ENCODE peak calls at places on chromosome 7, in seven cellular contexts. J, A, V, L, W, N and I are unnamed samples.

GRCh38 chr7:142334806-142335205 is 76.9 kb upstream of the PRSS58 start:
- DNase-seq in J (no peak), A (no peak), V (no peak), L (no peak), W (no peak), N (no peak), I (no peak)

GRCh38 chr7:45402480-45403218 is 171.5 kb upstream of the ADCY1 start:
- DNase-seq in J (peak), A (no peak), V (no peak), L (no peak), W (peak), N (no peak), I (no peak)

GRCh38 chr7:42511027-42511426 is 274.0 kb upstream of the GLI3 start:
- DNase-seq in J (peak), A (no peak), V (no peak), L (no peak), W (no peak), N (no peak), I (no peak)

GRCh38 chr7:81776159-81776558 is 6.3 kb upstream of the HGF start:
- DNase-seq in J (no peak), A (no peak), V (no peak), L (no peak), W (no peak), N (no peak), I (no peak)

GRCh38 chr7:36360244-36360643 is 29.4 kb upstream of the ANLN start:
- DNase-seq in J (no peak), A (no peak), V (no peak), L (no peak), W (no peak), N (no peak), I (no peak)

GRCh38 chr7:2633538-2634264 is 1.9 kb downstream of the TTYH3 start:
- DNase-seq in J (peak), A (peak), V (no peak), L (no peak), W (no peak), N (peak), I (no peak)

GRCh38 chr7:141674201-141674671 is 27.7 kb downstream of the DENND11 start:
- DNase-seq in J (peak), A (no peak), V (no peak), L (no peak), W (no peak), N (no peak), I (no peak)

GRCh38 chr7:117470777-117471176 is 9.0 kb upstream of the CFTR start:
- DNase-seq in J (no peak), A (peak), V (no peak), L (no peak), W (no peak), N (peak), I (no peak)

GRCh38 chr7:79341902-79342301 is 111.6 kb downstream of the MAGI2 start:
- DNase-seq in J (no peak), A (no peak), V (no peak), L (no peak), W (no peak), N (no peak), I (no peak)

GRCh38 chr7:100400656-100401055 is 27.4 kb downstream of the PILRA start:
- DNase-seq in J (no peak), A (no peak), V (no peak), L (no peak), W (no peak), N (no peak), I (no peak)

GRCh38 chr7:120456699-120457098 is 183.7 kb downstream of the KCND2 start:
- DNase-seq in J (no peak), A (no peak), V (no peak), L (no peak), W (no peak), N (no peak), I (no peak)

GRCh38 chr7:55538538-55538937 is 33.8 kb downstream of the VOPP1 start:
- DNase-seq in J (peak), A (no peak), V (no peak), L (no peak), W (no peak), N (no peak), I (no peak)

GRCh38 chr7:78019457-78020130 is 221.0 kb downstream of the PHTF2 start:
- DNase-seq in J (peak), A (peak), V (peak), L (peak), W (no peak), N (peak), I (peak)

GRCh38 chr7:57414415-57414814 is 35.6 kb upstream of the ZNF716 start:
- DNase-seq in J (no peak), A (no peak), V (no peak), L (no peak), W (peak), N (peak), I (no peak)

GRCh38 chr7:117127585-117128168 is 174.4 kb downstream of the ST7 start:
- DNase-seq in J (peak), A (peak), V (no peak), L (peak), W (no peak), N (no peak), I (no peak)

GRCh38 chr7:82760092-82760491 is 316.5 kb upstream of the CACNA2D1 start:
- DNase-seq in J (no peak), A (no peak), V (no peak), L (no peak), W (no peak), N (no peak), I (no peak)

GRCh38 chr7:98465022-98465421 is 64.1 kb upstream of the BAIAP2L1 start:
- DNase-seq in J (no peak), A (no peak), V (no peak), L (no peak), W (no peak), N (no peak), I (no peak)

GRCh38 chr7:70727861-70728260 is 404.1 kb upstream of the GALNT17 start:
- DNase-seq in J (no peak), A (no peak), V (no peak), L (no peak), W (no peak), N (no peak), I (no peak)

DNA sequence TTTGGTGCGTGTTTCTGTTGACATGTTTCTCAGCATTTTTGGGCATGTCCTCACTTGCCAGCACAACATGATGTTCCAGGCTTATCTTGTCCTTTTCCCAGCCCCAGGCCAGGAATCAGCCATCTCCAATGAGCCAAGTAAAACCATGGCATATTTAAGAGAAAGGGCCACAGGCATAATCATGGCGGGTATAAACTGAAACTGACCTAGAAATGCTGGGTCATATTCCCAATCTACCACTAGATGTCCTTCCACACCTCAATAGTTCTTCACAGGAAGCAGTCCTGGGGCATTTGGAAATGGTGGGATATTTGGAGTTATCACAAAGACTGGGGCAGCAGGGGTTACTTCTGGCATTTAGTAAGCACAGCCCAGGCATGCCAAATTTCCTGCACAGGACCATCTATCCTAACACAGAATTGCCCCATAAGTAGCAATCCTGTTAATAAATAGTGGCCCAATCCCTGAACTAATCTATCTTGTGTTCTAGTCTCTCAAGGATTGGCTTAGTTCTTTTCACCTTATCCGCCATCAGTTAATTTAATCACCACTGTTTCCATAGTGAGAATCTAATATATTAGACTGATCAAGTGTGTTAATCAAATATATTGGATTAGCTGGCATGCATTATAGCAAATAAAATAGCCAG is 101.6 kb downstream of the NPSR1 start:
- DNase-seq in J (peak), A (no peak), V (no peak), L (no peak), W (no peak), N (no peak), I (no peak)
- TF ChIP-seq CTCF in J (peak), A (peak), V (peak), L (peak), W (no peak), N (peak), I (peak)

GRCh38 chr7:154832557-154833138 is 170.3 kb downstream of the PAXIP1 start:
- DNase-seq in J (no peak), A (no peak), V (no peak), L (peak), W (no peak), N (no peak), I (no peak)
- TF ChIP-seq CTCF in J (no peak), A (no peak), V (peak), L (peak), W (no peak), N (peak), I (no peak)

DNA sequence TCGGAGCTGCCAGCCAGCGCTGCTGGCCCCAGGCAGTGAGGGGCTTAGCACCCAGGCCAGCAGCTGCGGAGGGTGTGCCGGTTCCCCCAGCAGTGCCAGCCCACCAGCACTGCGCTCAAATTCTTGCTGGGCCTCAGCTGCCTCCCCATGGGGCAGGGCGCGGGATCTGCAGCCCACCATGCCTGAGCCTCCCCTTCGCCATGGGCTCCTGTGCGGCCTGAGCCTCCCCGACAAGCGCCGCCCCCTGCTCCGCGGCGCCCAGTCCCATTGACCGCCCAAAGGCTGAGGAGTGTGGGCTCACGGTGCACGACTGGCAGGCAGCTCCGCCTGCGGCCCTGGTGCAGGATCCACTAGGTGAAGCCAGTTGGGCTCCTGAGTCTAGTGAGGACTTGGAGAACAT is 525.0 kb downstream of the PTPRN2 start:
- DNase-seq in J (no peak), A (no peak), V (no peak), L (no peak), W (no peak), N (no peak), I (peak)
- TF ChIP-seq CTCF in J (no peak), A (no peak), V (no peak), L (no peak), W (no peak), N (no peak), I (no peak)

GRCh38 chr7:134514663-134515062 is 12.7 kb upstream of the AKR1B10 start:
- DNase-seq in J (peak), A (no peak), V (no peak), L (peak), W (no peak), N (no peak), I (no peak)

GRCh38 chr7:134515569-134516468 is 11.5 kb upstream of the AKR1B10 start:
- DNase-seq in J (peak), A (no peak), V (no peak), L (no peak), W (no peak), N (no peak), I (no peak)

GRCh38 chr7:134512271-134512670 is 15.1 kb upstream of the AKR1B10 start:
- DNase-seq in J (peak), A (no peak), V (no peak), L (no peak), W (no peak), N (no peak), I (no peak)

GRCh38 chr7:134514106-134514505 is 13.3 kb upstream of the AKR1B10 start:
- DNase-seq in J (no peak), A (no peak), V (no peak), L (no peak), W (no peak), N (no peak), I (no peak)

GRCh38 chr7:134513169-134513752 is 14.1 kb upstream of the AKR1B10 start:
- DNase-seq in J (peak), A (peak), V (peak), L (peak), W (no peak), N (no peak), I (no peak)
- TF ChIP-seq CTCF in J (peak), A (peak), V (peak), L (peak), W (peak), N (peak), I (peak)

GRCh38 chr7:28096713-28097112 is 83.9 kb downstream of the JAZF1 start:
- DNase-seq in J (peak), A (no peak), V (no peak), L (peak), W (no peak), N (no peak), I (no peak)
- TF ChIP-seq CTCF in J (peak), A (peak), V (peak), L (peak), W (peak), N (peak), I (peak)

GRCh38 chr7:48085433-48085791 is 3.7 kb upstream of the UPP1 start:
- DNase-seq in J (no peak), A (no peak), V (no peak), L (no peak), W (no peak), N (no peak), I (no peak)

GRCh38 chr7:48085942-48086341 is 3.1 kb upstream of the UPP1 start:
- DNase-seq in J (no peak), A (no peak), V (no peak), L (no peak), W (no peak), N (no peak), I (no peak)

GRCh38 chr7:48088559-48089414 is at the start of gene UPP1:
- DNase-seq in J (peak), A (peak), V (peak), L (peak), W (no peak), N (peak), I (no peak)

GRCh38 chr7:48089415-48089975 is 430 bp downstream of the UPP1 start:
- DNase-seq in J (no peak), A (no peak), V (no peak), L (peak), W (no peak), N (peak), I (no peak)

GRCh38 chr7:48087349-48087748 is 1.7 kb upstream of the UPP1 start:
- DNase-seq in J (no peak), A (no peak), V (no peak), L (no peak), W (no peak), N (no peak), I (no peak)
- TF ChIP-seq CTCF in J (no peak), A (no peak), V (no peak), L (no peak), W (no peak), N (no peak), I (peak)

GRCh38 chr7:19268737-19269136 is 123.5 kb upstream of the FERD3L start:
- DNase-seq in J (no peak), A (no peak), V (no peak), L (no peak), W (no peak), N (no peak), I (no peak)

DNA sequence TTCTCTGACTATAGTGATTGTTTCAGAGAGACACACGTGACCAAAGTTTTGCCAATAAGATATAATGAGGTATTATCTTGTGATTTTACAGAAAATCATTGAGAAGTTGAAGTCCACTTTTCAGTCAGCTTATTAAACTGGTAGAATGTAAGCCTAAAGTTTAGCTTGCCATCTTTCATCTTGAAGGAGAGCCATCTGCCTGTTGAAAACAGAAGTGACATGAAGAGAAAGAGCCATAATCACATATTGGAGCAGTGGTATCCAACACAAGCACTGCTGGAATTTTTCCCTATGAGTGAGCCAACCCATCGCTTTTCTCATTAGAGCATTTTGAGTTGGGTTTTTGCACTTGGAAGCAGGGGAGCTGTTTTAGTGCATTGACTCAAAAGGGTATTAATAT is 117.6 kb upstream of the FERD3L start:
- DNase-seq in J (no peak), A (no peak), V (no peak), L (no peak), W (no peak), N (no peak), I (no peak)
- TF ChIP-seq CTCF in J (no peak), A (no peak), V (no peak), L (no peak), W (no peak), N (no peak), I (peak)